ENCODE peak calls at places on chromosomes 12 and 14, in eight cellular contexts. Q is HEK293T, M is WERI-Rb-1, K is cardiac fibroblast, G is T-helper 2 cell, A is activated T-helper 1 cell treated with Interleukin-2 at 50 U/mL for 16 hours, W is A549, S is epithelial cell of esophagus. D is an unnamed sample.

GRCh38 chr14:76920572-76921175 is 94.5 kb downstream of the LRRC74A start:
- DNase-seq in M (no peak), W (no peak), Q (no peak), S (no peak), K (peak), A (no peak), G (no peak), D (no peak)

GRCh38 chr12:97561321-97562230 is 99.0 kb downstream of the RMST start:
- DNase-seq in S (peak), Q (no peak), W (no peak), G (no peak), K (no peak), M (no peak), A (no peak), D (peak)

GRCh38 chr14:68510201-68510600 is 282.7 kb downstream of the ZFP36L1 start:
- DNase-seq in A (no peak), M (no peak), W (no peak), K (peak), Q (no peak), S (no peak), G (no peak), D (no peak)

GRCh38 chr14:69637503-69638030 is 26.2 kb downstream of the SUSD6 start:
- DNase-seq in Q (no peak), S (no peak), K (no peak), G (no peak), A (no peak), W (no peak), M (peak), D (peak)

GRCh38 chr14:104989236-104989950 is 3.8 kb downstream of the CLBA1 start:
- DNase-seq in M (no peak), A (no peak), Q (no peak), S (no peak), W (no peak), G (no peak), K (no peak), D (no peak)

GRCh38 chr14:82080319-82080718 is 546.7 kb upstream of the SEL1L start:
- DNase-seq in K (no peak), G (no peak), Q (no peak), W (no peak), M (no peak), A (no peak), S (no peak), D (no peak)

GRCh38 chr14:71103662-71104484 is 196.6 kb downstream of the PCNX1 start:
- DNase-seq in M (peak), S (peak), Q (peak), W (peak), A (no peak), K (peak), G (no peak), D (peak)

GRCh38 chr12:83559650-83560049 is 872.9 kb downstream of the TMTC2 start:
- DNase-seq in G (no peak), S (no peak), K (no peak), W (no peak), Q (no peak), A (no peak), M (no peak), D (peak)

GRCh38 chr12:127507336-127507735 is 759.6 kb upstream of the TMEM132C start:
- DNase-seq in M (no peak), G (no peak), A (no peak), Q (no peak), S (no peak), K (no peak), W (no peak), D (no peak)

GRCh38 chr12:130944878-130945277 is 8.8 kb upstream of the ADGRD1 start:
- DNase-seq in A (no peak), K (no peak), S (no peak), G (no peak), W (no peak), M (no peak), Q (no peak), D (no peak)

GRCh38 chr12:106914796-106915634 is 40.7 kb upstream of the TMEM263 start:
- DNase-seq in K (no peak), A (no peak), G (no peak), W (no peak), Q (no peak), S (no peak), M (no peak), D (no peak)

GRCh38 chr12:115872919-115873357 is 404.6 kb downstream of the MED13L start:
- DNase-seq in M (no peak), K (no peak), G (no peak), A (no peak), W (no peak), S (peak), Q (no peak), D (peak)

GRCh38 chr14:90039253-90040010 is 22.4 kb upstream of the KCNK13 start:
- DNase-seq in G (no peak), Q (no peak), S (no peak), A (no peak), M (peak), W (no peak), K (no peak), D (no peak)

GRCh38 chr12:11654338-11654737 is 4.9 kb downstream of the ETV6 start:
- DNase-seq in Q (no peak), S (no peak), G (no peak), A (no peak), K (no peak), M (no peak), W (no peak), D (no peak)

GRCh38 chr12:116444590-116444943 is 114.6 kb upstream of the MAP1LC3B2 start:
- DNase-seq in G (no peak), S (no peak), A (no peak), W (no peak), Q (no peak), M (no peak), K (no peak), D (no peak)

GRCh38 chr14:94710731-94711130 is 59.2 kb downstream of the GSC start:
- DNase-seq in Q (no peak), S (no peak), G (no peak), M (no peak), K (no peak), W (no peak), A (no peak), D (no peak)

GRCh38 chr14:29724991-29725390 is 202.7 kb downstream of the PRKD1 start:
- DNase-seq in A (no peak), W (no peak), Q (peak), K (peak), G (no peak), S (peak), M (no peak), D (peak)

GRCh38 chr14:49691031-49691430 is 1.9 kb upstream of the KLHDC1 start:
- DNase-seq in S (no peak), A (no peak), M (no peak), G (no peak), K (no peak), Q (no peak), W (no peak), D (no peak)

GRCh38 chr12:116590561-116590960 is 31.4 kb downstream of the MAP1LC3B2 start:
- DNase-seq in M (no peak), A (no peak), S (peak), K (no peak), Q (no peak), W (peak), G (no peak), D (peak)

GRCh38 chr14:57485635-57486034 is 8.0 kb downstream of the CCDC198 start:
- DNase-seq in M (no peak), G (no peak), Q (no peak), W (no peak), K (no peak), S (no peak), A (no peak), D (no peak)

GRCh38 chr14:101506211-101506920 is 54.9 kb upstream of the DIO3 start:
- DNase-seq in M (peak), A (no peak), K (no peak), G (no peak), W (no peak), Q (no peak), S (no peak), D (no peak)

GRCh38 chr12:6056406-6057211 is 67.9 kb downstream of the VWF start:
- DNase-seq in M (peak), W (no peak), G (no peak), S (no peak), A (no peak), Q (peak), K (no peak), D (no peak)

GRCh38 chr12:90342081-90342480 is 612.9 kb downstream of the CCER1 start:
- DNase-seq in W (no peak), M (no peak), S (no peak), G (no peak), Q (no peak), K (no peak), A (no peak), D (no peak)

GRCh38 chr14:44960646-44961045 is 1.1 kb downstream of the KLHL28 start:
- DNase-seq in W (no peak), M (no peak), G (no peak), Q (no peak), S (no peak), A (no peak), K (peak), D (no peak)

GRCh38 chr14:72049462-72049861 is 117.2 kb downstream of the RGS6 start:
- DNase-seq in K (no peak), G (no peak), S (peak), A (no peak), M (no peak), Q (no peak), W (no peak), D (no peak)

GRCh38 chr14:31229009-31229408 is 21.4 kb upstream of the HECTD1 start:
- DNase-seq in W (no peak), A (no peak), M (no peak), S (no peak), Q (no peak), G (no peak), K (no peak), D (peak)

GRCh38 chr12:52082026-52082667 is 2.6 kb downstream of the SMIM41 start:
- DNase-seq in S (no peak), G (no peak), Q (no peak), K (no peak), M (no peak), A (no peak), W (no peak), D (no peak)

GRCh38 chr14:100389497-100390104 is 66.5 kb downstream of the SLC25A47 start:
- DNase-seq in Q (no peak), S (no peak), M (no peak), W (no peak), G (no peak), A (no peak), K (no peak), D (no peak)

GRCh38 chr12:106252056-106252455 is 4.2 kb upstream of the CKAP4 start:
- DNase-seq in K (no peak), Q (no peak), G (no peak), S (no peak), W (no peak), M (no peak), A (no peak), D (no peak)

GRCh38 chr14:72787841-72788240 is 106.1 kb downstream of the DPF3 start:
- DNase-seq in K (no peak), Q (no peak), A (no peak), G (no peak), S (no peak), M (no peak), W (no peak), D (no peak)

GRCh38 chr12:16604853-16605252 is 1.1 kb downstream of the LMO3 start:
- DNase-seq in A (no peak), W (no peak), K (no peak), G (no peak), M (peak), Q (no peak), S (no peak), D (no peak)

GRCh38 chr14:76742961-76743360 is 18.3 kb upstream of the VASH1 start:
- DNase-seq in S (no peak), K (no peak), Q (no peak), A (no peak), G (no peak), W (no peak), M (no peak), D (no peak)

GRCh38 chr12:46891306-46891705 is 65.5 kb upstream of the SLC38A4 start:
- DNase-seq in K (peak), Q (no peak), A (no peak), M (no peak), W (no peak), S (peak), G (no peak), D (peak)

GRCh38 chr12:26097046-26097878 is 27.6 kb downstream of the BHLHE41 start:
- DNase-seq in G (peak), A (peak), W (peak), Q (peak), M (peak), K (peak), S (peak), D (peak)

GRCh38 chr12:52300796-52301691 is 9.7 kb upstream of the KRT81 start:
- DNase-seq in K (peak), W (no peak), G (no peak), A (no peak), Q (no peak), M (no peak), S (no peak), D (peak)

D was measured in renal cortical epithelial cell.